ENCODE peak calls at places on chromosome 14, in six cellular contexts. U, R, P, I, K and C are unnamed samples.

GRCh38 chr14:30180219-30180618 is 252.6 kb upstream of the PRKD1 start:
- DNase-seq in U (no peak), R (no peak), P (no peak), I (no peak), K (no peak), C (no peak)

GRCh38 chr14:97408937-97409860 is 612.0 kb downstream of the VRK1 start:
- DNase-seq in U (no peak), R (no peak), P (no peak), I (no peak), K (no peak), C (no peak)

GRCh38 chr14:100134591-100134990 is 24.9 kb downstream of the DEGS2 start:
- DNase-seq in U (no peak), R (no peak), P (peak; percentile 66), I (no peak), K (no peak), C (no peak)

GRCh38 chr14:89855961-89856360 is 98.6 kb downstream of the EFCAB11 start:
- DNase-seq in U (no peak), R (no peak), P (no peak), I (no peak), K (no peak), C (no peak)

GRCh38 chr14:75999511-76000190 is 14.1 kb downstream of the IFT43 start:
- DNase-seq in U (no peak), R (no peak), P (no peak), I (no peak), K (no peak), C (no peak)

GRCh38 chr14:79540394-79540793 is 670.9 kb downstream of the DIO2 start:
- DNase-seq in U (no peak), R (no peak), P (no peak), I (no peak), K (no peak), C (no peak)

GRCh38 chr14:106417224-106418049 is 891.1 kb downstream of the TMEM121 start:
- DNase-seq in U (peak; percentile 83), R (peak; percentile 76), P (peak; percentile 54), I (peak; percentile 64), K (peak; percentile 25), C (no peak)

GRCh38 chr14:55051165-55051425 is 352 bp upstream of the MAPK1IP1L start:
- DNase-seq in U (no peak), R (no peak), P (no peak), I (no peak), K (no peak), C (no peak)

GRCh38 chr14:64191756-64192155 is 102.4 kb downstream of the ESR2 start:
- DNase-seq in U (no peak), R (peak; percentile 17), P (peak; percentile 62), I (no peak), K (no peak), C (no peak)

GRCh38 chr14:101815994-101816393 is 54.5 kb downstream of the PPP2R5C start:
- DNase-seq in U (no peak), R (no peak), P (no peak), I (no peak), K (no peak), C (no peak)
- H3K27ac ChIP-seq in U (no peak overlapping the region), R (no peak overlapping the region), P (no peak overlapping the region), I (no peak overlapping the region), K (peak overlapping the region; percentile 97), C (no peak overlapping the region)

GRCh38 chr14:92380582-92380981 is 57.6 kb downstream of the SLC24A4 start:
- DNase-seq in U (no peak), R (no peak), P (no peak), I (no peak), K (no peak), C (no peak)

GRCh38 chr14:92380131-92380530 is 57.2 kb downstream of the SLC24A4 start:
- DNase-seq in U (no peak), R (no peak), P (no peak), I (no peak), K (no peak), C (no peak)

GRCh38 chr14:92384461-92385133 is 61.6 kb downstream of the SLC24A4 start:
- DNase-seq in U (no peak), R (no peak), P (no peak), I (no peak), K (no peak), C (no peak)

GRCh38 chr14:92385561-92385960 is 62.6 kb downstream of the SLC24A4 start:
- DNase-seq in U (no peak), R (no peak), P (no peak), I (no peak), K (no peak), C (no peak)

DNA sequence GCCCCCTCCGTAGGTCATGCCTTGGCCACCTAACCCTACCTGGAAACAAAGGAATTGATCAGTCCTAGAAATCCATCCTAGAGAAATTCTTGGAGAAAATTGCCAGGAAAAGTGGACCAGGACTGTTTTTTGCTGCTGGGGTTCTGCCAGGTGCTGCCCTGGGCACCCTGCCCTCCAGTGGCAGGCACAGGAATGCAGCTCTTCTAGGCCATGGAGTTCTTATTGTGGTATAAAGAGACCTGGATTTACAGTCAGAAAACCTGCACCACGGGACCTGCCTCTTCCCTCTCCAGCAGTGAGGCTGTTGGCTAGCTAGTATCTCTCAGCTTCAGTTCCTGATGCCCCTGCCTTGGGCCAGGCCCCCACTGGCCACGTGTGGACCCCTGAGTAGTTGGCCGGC is 59.7 kb downstream of the SLC24A4 start:
- DNase-seq in U (no peak), R (no peak), P (no peak), I (no peak), K (no peak), C (no peak)
- TF ChIP-seq CTCF in U (no peak), R (peak; percentile 69), P (no peak), I (no peak), K (peak; percentile 61), C (peak; percentile 16)

GRCh38 chr14:73754911-73755360 is 40.8 kb upstream of the PNMA1 start:
- DNase-seq in U (no peak), R (no peak), P (peak; percentile 61), I (no peak), K (peak; percentile 61), C (no peak)
- H3K4me3 ChIP-seq in U (peak overlapping the region; percentile 33), R (peak overlapping the region; percentile 16), P (no peak overlapping the region), I (peak overlapping the region; percentile 53), K (peak overlapping the region; percentile 51), C (peak overlapping the region; percentile 53)

DNA sequence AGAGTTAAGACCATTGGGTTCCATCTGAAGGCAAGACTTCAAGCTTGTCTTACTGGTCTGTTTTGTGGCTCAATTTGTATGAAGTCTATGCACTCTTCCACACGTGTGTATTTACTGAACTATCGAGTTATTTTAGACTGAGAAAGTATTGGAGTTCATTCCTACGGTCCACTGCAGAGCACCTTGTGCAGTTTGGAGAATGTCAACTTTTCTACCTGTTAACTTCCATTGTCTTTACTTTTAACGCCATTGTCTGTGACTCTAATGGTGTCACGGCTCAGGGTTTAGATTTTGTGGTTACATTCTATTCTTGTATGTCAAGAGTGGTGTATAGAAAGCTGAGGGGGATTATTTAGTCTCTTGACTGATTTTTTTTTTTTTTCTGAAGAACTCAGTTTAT is 3.8 kb downstream of the HIF1A start:
- DNase-seq in U (no peak), R (no peak), P (no peak), I (no peak), K (no peak), C (no peak)
- H3K27ac ChIP-seq in U (no peak overlapping the region), R (no peak overlapping the region), P (no peak overlapping the region), I (no peak overlapping the region), K (no peak overlapping the region), C (no peak overlapping the region)

GRCh38 chr14:88468396-88468795 is 82.9 kb downstream of the SPATA7 start:
- DNase-seq in U (no peak), R (no peak), P (no peak), I (no peak), K (no peak), C (no peak)

DNA sequence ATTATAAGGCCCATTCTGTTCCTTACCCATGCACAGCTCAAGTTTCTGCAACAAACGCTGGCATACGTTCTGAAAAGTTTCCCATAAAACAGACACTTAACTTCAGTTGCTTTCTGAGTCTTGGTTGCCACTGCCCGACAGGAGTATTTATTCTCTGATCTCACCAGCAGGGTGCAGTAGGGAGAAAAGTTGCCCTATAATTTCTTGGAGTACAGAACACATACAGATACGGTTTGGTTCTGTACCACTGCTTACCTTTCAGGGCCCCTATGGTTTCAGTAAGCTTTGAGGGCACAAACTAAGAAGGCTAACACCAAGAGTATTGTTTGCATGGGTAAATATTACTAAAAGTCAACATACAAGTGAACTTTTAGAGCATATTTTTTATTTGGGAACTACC is 77.9 kb downstream of the SPATA7 start:
- DNase-seq in U (no peak), R (no peak), P (no peak), I (no peak), K (no peak), C (no peak)
- TF ChIP-seq CTCF in U (peak; percentile 37), R (peak; percentile 53), P (peak; percentile 17), I (no peak), K (peak; percentile 46), C (no peak)

DNA sequence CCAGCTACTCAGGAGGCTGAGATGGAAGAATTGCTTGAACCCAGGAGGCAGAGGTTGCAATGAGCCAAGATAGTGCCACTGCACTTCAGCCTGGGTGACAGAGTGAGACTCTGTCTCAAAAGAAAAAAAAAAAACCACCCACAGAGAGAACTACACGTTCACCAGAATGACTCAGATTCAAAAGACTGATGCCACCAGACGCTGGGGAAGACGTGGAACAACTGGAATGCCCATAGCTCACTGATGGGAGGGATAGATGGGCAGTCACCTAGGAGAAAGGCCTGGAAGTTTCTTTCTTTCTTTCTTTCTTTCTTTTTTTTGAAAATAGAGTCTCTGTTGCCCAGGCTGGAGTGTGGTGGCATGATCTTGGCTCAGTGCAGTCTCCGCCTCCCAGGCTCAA is 10.0 kb upstream of the KLC1 start:
- DNase-seq in U (no peak), R (no peak), P (no peak), I (no peak), K (no peak), C (no peak)
- H3K4me3 ChIP-seq in U (no peak overlapping the region), R (no peak overlapping the region), P (no peak overlapping the region), I (no peak overlapping the region), K (no peak overlapping the region), C (no peak overlapping the region)

GRCh38 chr14:72500234-72500838 is 393.6 kb downstream of the DPF3 start:
- DNase-seq in U (no peak), R (no peak), P (no peak), I (no peak), K (no peak), C (no peak)
- H3K27ac ChIP-seq in U (no peak overlapping the region), R (no peak overlapping the region), P (no peak overlapping the region), I (no peak overlapping the region), K (no peak overlapping the region), C (peak overlapping the region; percentile 9)

DNA sequence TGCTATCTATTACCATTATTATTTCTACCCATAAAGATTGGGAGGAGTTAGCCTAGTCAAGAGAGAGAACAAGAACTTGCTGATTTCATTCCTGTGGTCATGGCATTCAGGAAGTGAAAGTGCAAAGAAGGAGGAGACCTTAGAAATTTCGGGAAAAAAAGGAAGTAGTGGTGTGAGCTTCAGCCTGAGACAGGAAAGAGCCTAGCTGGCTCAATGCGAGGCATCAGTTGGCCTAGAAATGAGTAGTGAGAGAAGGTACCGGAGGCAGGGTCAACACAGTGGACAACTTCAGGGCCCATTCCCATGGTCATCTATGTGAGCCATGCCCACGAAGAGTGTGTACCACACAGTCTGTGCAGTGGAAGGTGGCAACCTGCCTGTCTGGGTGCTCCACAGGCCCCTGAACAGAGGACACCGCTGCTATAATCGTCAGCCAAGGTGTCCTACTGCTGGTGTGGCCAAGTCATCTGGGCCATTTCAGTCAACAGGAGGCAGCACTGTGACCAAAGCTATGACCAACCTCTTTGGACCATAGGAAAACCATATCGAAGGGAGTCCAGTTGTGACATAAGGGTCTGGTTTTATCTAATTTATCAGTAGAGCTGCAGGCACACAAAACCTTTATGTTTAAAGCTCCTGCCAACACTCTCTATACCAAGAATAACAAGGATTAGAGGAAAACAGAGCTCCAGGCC is 16.3 kb upstream of the STON2 start:
- DNase-seq in U (no peak), R (no peak), P (no peak), I (no peak), K (no peak), C (no peak)
- TF ChIP-seq CTCF in U (no peak), R (no peak), P (no peak), I (no peak), K (no peak), C (no peak)